ENCODE peak calls at places on chromosome 19, in five cellular contexts. S is HFF-Myc, G is Peyer's patch, Z is fibroblast of villous mesenchyme, J is fibroblast of pulmonary artery. V is an unnamed sample.

GRCh38 chr19:15498910-15499309 is 9.4 kb upstream of the CYP4F22 start:
- DNase-seq in S (no peak), J (no peak), Z (no peak), G (no peak), V (no peak)

GRCh38 chr19:13764821-13765394 is 586 bp downstream of the MRI1 start:
- DNase-seq in Z (no peak), J (peak), G (no peak), S (no peak), V (no peak)

GRCh38 chr19:8611391-8611883 is 922 bp upstream of the ADAMTS10 start:
- DNase-seq in Z (no peak), S (no peak), G (no peak), J (no peak), V (no peak)

GRCh38 chr19:11018179-11018578 is 57.3 kb downstream of the SMARCA4 start:
- DNase-seq in J (no peak), G (peak), S (no peak), Z (peak), V (no peak)

GRCh38 chr19:48872182-48872883 is at the start of gene PPP1R15A:
- DNase-seq in Z (peak), G (peak), S (peak), J (peak), V (peak)

GRCh38 chr19:29771708-29772415 is 39.9 kb upstream of the CCNE1 start:
- DNase-seq in G (peak), S (no peak), Z (peak), J (peak), V (peak)

GRCh38 chr19:55173717-55174409 is 6.2 kb downstream of the SYT5 start:
- DNase-seq in G (peak), Z (peak), J (peak), S (no peak), V (peak)

GRCh38 chr19:48726573-48726972 is 7.0 kb upstream of the MAMSTR start:
- DNase-seq in Z (no peak), G (no peak), S (no peak), J (peak), V (no peak)

DNA sequence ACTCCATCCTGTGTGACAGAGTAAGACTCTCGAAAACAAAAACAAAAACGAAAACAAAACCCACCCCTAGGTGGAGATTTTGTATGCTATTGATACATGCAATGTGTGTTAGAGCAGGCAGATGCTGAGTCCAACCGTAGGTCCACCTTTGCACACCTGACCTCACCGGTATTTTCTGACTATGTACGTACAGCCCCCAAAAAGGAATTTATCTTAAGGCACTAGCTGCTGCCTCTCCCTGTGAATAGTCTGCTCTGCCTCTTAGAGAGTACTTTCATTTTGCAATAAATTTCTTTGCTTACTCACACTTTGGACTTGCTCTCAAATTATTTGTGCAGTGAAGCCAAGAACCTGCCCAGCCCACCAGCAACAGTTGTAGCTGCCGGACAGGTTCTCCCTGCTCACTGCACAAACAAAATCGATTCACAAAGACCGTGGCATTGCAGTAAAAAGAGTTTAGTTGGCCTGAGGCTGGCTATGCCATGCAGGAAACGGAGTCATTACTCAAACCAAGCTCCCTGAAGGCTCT is 8.2 kb upstream of the ZNF77 start:
- DNase-seq in S (no peak), G (peak), J (no peak), Z (no peak), V (no peak)
- TF ChIP-seq CTCF in S (no peak), G (peak), J (no peak), Z (no peak), V (peak)

GRCh38 chr19:32091196-32091595 is 254.2 kb upstream of the ZNF507 start:
- DNase-seq in S (no peak), J (no peak), G (no peak), Z (no peak), V (no peak)
- TF ChIP-seq CTCF in S (no peak), J (no peak), G (no peak), Z (no peak), V (no peak)

GRCh38 chr19:49884109-49884508 is 6.6 kb downstream of the TBC1D17 start:
- DNase-seq in Z (no peak), J (no peak), G (no peak), S (no peak), V (no peak)
- TF ChIP-seq CTCF in Z (no peak), J (no peak), G (no peak), S (no peak), V (no peak)

GRCh38 chr19:6199240-6199983 is 63.9 kb downstream of the ACSBG2 start:
- DNase-seq in J (peak), S (peak), Z (peak), G (peak), V (peak)
- TF ChIP-seq CTCF in J (peak), S (peak), Z (peak), G (peak), V (peak)

GRCh38 chr19:42311612-42312160 is 1.4 kb upstream of the TMEM145 start:
- DNase-seq in S (no peak), Z (no peak), G (no peak), J (no peak), V (no peak)
- TF ChIP-seq CTCF in S (no peak), Z (peak), G (no peak), J (peak), V (peak)

GRCh38 chr19:17726136-17726741 is 7.0 kb downstream of the MAP1S start:
- DNase-seq in G (no peak), J (no peak), S (no peak), Z (no peak), V (no peak)
- TF ChIP-seq CTCF in G (no peak), J (no peak), S (no peak), Z (no peak), V (peak)

DNA sequence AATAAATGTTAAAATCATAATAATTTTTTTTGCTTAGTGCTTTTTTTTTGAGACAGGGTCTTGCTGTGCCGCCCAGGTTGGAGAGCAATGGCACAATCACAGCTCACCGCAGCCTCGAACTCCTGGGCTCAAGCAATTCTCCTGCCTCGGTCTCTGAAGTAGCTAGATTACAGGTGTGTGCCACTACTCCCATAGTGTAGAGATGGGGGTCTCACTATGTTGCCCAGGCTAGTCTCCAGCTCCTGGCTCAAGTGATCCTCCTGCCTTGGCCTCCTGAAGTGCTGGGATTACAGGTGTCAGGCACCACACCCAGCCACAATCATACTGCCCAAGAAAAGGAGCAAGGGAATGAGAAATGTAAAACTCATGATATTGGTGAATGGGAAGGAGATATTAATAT is 5.1 kb downstream of the FBL start:
- DNase-seq in G (no peak), J (no peak), S (no peak), Z (no peak), V (no peak)
- TF ChIP-seq CTCF in G (no peak), J (no peak), S (no peak), Z (no peak), V (no peak)

DNA sequence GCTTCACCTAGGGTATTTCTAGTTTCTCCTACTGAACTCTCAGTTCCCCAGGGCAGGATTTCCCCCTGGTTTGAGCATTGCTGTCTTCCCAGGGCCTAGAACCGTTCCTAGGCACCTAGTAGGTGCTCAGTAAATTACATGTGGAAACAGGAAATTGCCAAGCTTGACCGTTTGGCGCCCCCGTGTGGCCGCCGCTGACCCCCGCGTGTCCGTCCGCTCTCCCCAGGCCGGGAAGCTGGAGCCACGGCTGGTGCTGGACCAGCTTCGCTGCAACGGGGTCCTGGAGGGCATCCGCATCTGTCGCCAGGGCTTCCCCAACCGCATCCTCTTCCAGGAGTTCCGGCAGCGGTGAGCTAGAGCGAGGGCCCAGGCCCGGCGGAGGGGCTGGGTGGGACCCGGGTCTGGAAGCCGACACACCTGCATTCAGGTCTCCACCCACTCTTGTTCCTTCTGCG is 55.5 kb downstream of the MYH14 start:
- DNase-seq in S (no peak), J (no peak), G (no peak), Z (no peak), V (no peak)
- TF ChIP-seq CTCF in S (peak), J (no peak), G (peak), Z (no peak), V (peak)

GRCh38 chr19:18063463-18063862 is 23.3 kb downstream of the IL12RB1 start:
- DNase-seq in G (no peak), J (no peak), Z (no peak), S (no peak), V (no peak)
- TF ChIP-seq CTCF in G (no peak), J (peak), Z (no peak), S (peak), V (no peak)

GRCh38 chr19:17510220-17510993 is 1.0 kb upstream of the PGLS start:
- DNase-seq in J (no peak), Z (peak), G (no peak), S (no peak), V (no peak)

GRCh38 chr19:17513801-17514200 is 2.4 kb downstream of the PGLS start:
- DNase-seq in G (no peak), Z (no peak), J (no peak), S (no peak), V (no peak)

GRCh38 chr19:17512574-17512939 is 1.1 kb downstream of the PGLS start:
- DNase-seq in S (no peak), J (no peak), Z (no peak), G (no peak), V (no peak)

GRCh38 chr19:17515408-17516149 is 4.1 kb downstream of the PGLS start:
- DNase-seq in Z (no peak), G (no peak), J (no peak), S (no peak), V (no peak)

DNA sequence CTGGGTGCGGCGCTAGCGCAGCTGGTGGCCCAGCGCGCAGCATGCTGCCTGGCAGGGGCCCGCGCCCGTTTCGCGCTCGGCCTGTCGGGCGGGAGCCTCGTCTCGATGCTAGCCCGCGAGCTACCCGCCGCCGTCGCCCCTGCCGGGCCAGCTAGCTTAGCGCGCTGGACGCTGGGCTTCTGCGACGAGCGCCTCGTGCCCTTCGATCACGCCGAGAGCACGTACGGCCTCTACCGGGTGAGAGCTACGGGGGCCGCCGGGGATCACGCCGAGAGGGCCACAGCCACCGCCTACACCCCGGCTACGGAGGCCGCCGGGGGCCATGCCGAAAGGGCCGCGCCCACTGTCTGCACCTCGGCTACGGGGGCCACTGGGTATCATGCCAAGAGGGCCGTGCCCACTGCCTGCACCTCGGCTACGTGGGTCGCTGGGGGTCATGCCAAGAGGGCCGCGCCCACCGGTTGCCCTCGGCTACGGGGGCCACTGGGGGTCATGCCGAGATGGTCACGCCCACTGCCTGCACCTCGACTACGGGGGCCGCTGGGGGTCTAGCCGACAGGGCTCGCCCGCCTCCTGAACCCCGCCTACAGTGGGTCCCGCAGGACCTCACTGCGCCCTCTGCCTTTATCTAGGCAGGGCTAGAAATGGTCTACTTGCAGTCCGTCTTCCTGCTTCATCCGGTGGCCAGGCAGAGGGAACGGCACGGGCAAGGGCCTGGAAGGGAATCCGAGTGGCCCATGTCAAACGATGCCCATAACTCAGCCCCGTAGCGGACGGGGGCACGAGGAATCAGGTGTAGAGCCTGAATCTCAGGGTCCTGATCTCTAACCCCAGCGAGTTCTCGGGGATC is 500 bp downstream of the PGLS start:
- DNase-seq in Z (peak), S (peak), J (peak), G (peak), V (peak)
- TF ChIP-seq CTCF in Z (no peak), S (no peak), J (peak), G (peak), V (peak)

V was measured in HFFc6.